ENCODE peak calls at places on chromosome 20, in ten cellular contexts. One of them, this sample, is unnamed.
A peak's percentile ranks its signal among the peaks of the same experiment; 100 is the strongest.

GRCh38 chr20:23425129-23425528 is 3.8 kb upstream of the NAPB start:
- DNase-seq in activated naive CD4-positive, alpha-beta T cell treated with anti-CD3 and anti-CD28 coated beads, Interleukin-2, amount 10 ng/mL, durations not matched to agents 7 days and 5 days: no peak
- DNase-seq in activated effector memory CD4-positive, alpha-beta T cell treated with anti-CD3 and anti-CD28 coated beads, Interleukin-2, amount 50 U/mL, for 16 hours: no peak
- DNase-seq in nephron progenitor cell: no peak
- DNase-seq in SIG-M5: no peak
- DNase-seq in NCI-H1105: no peak
- DNase-seq in stimulated activated CD8-positive, alpha-beta memory T cell treated with anti-CD3 and anti-CD28 coated beads, Interleukin-4, amount 100 ng/mL, for 4 hours: no peak
- DNase-seq in fibroblast of pulmonary artery: no peak
- DNase-seq in HEK293T: no peak
- DNase-seq in MCF 10A: no peak
- DNase-seq in this sample: no peak

GRCh38 chr20:2599265-2600060 is 53.0 kb upstream of the NOP56 start:
- DNase-seq in nephron progenitor cell: peak; percentile 44
- DNase-seq in NCI-H1105: no peak
- DNase-seq in stimulated activated CD8-positive, alpha-beta memory T cell treated with anti-CD3 and anti-CD28 coated beads, Interleukin-4, amount 100 ng/mL, for 4 hours: no peak
- DNase-seq in HEK293T: peak; percentile 43
- DNase-seq in activated naive CD4-positive, alpha-beta T cell treated with anti-CD3 and anti-CD28 coated beads, Interleukin-2, amount 10 ng/mL, durations not matched to agents 7 days and 5 days: no peak
- DNase-seq in fibroblast of pulmonary artery: no peak
- DNase-seq in activated effector memory CD4-positive, alpha-beta T cell treated with anti-CD3 and anti-CD28 coated beads, Interleukin-2, amount 50 U/mL, for 16 hours: no peak
- DNase-seq in MCF 10A: no peak
- DNase-seq in SIG-M5: no peak
- DNase-seq in this sample: no peak

GRCh38 chr20:50313223-50313820 is 122.7 kb downstream of the CEBPB start:
- DNase-seq in fibroblast of pulmonary artery: peak; percentile 72
- DNase-seq in activated effector memory CD4-positive, alpha-beta T cell treated with anti-CD3 and anti-CD28 coated beads, Interleukin-2, amount 50 U/mL, for 16 hours: no peak
- DNase-seq in HEK293T: peak; percentile 33
- DNase-seq in activated naive CD4-positive, alpha-beta T cell treated with anti-CD3 and anti-CD28 coated beads, Interleukin-2, amount 10 ng/mL, durations not matched to agents 7 days and 5 days: no peak
- DNase-seq in MCF 10A: peak; percentile 83
- DNase-seq in stimulated activated CD8-positive, alpha-beta memory T cell treated with anti-CD3 and anti-CD28 coated beads, Interleukin-4, amount 100 ng/mL, for 4 hours: no peak
- DNase-seq in SIG-M5: no peak
- DNase-seq in NCI-H1105: no peak
- DNase-seq in nephron progenitor cell: no peak
- DNase-seq in this sample: no peak

GRCh38 chr20:40812415-40813212 is 123.6 kb upstream of the MAFB start:
- DNase-seq in activated effector memory CD4-positive, alpha-beta T cell treated with anti-CD3 and anti-CD28 coated beads, Interleukin-2, amount 50 U/mL, for 16 hours: no peak
- DNase-seq in stimulated activated CD8-positive, alpha-beta memory T cell treated with anti-CD3 and anti-CD28 coated beads, Interleukin-4, amount 100 ng/mL, for 4 hours: no peak
- DNase-seq in nephron progenitor cell: no peak
- DNase-seq in HEK293T: no peak
- DNase-seq in activated naive CD4-positive, alpha-beta T cell treated with anti-CD3 and anti-CD28 coated beads, Interleukin-2, amount 10 ng/mL, durations not matched to agents 7 days and 5 days: no peak
- DNase-seq in SIG-M5: no peak
- DNase-seq in MCF 10A: peak; percentile 60
- DNase-seq in fibroblast of pulmonary artery: no peak
- DNase-seq in NCI-H1105: no peak
- DNase-seq in this sample: no peak

GRCh38 chr20:11302436-11302835 is 615.3 kb upstream of the BTBD3 start:
- DNase-seq in SIG-M5: no peak
- DNase-seq in HEK293T: no peak
- DNase-seq in stimulated activated CD8-positive, alpha-beta memory T cell treated with anti-CD3 and anti-CD28 coated beads, Interleukin-4, amount 100 ng/mL, for 4 hours: no peak
- DNase-seq in NCI-H1105: no peak
- DNase-seq in MCF 10A: no peak
- DNase-seq in nephron progenitor cell: no peak
- DNase-seq in fibroblast of pulmonary artery: peak; percentile 2
- DNase-seq in activated effector memory CD4-positive, alpha-beta T cell treated with anti-CD3 and anti-CD28 coated beads, Interleukin-2, amount 50 U/mL, for 16 hours: no peak
- DNase-seq in activated naive CD4-positive, alpha-beta T cell treated with anti-CD3 and anti-CD28 coated beads, Interleukin-2, amount 10 ng/mL, durations not matched to agents 7 days and 5 days: no peak
- DNase-seq in this sample: no peak

GRCh38 chr20:18132663-18133062 is 5.0 kb upstream of the KAT14 start:
- DNase-seq in nephron progenitor cell: no peak
- DNase-seq in NCI-H1105: no peak
- DNase-seq in fibroblast of pulmonary artery: no peak
- DNase-seq in stimulated activated CD8-positive, alpha-beta memory T cell treated with anti-CD3 and anti-CD28 coated beads, Interleukin-4, amount 100 ng/mL, for 4 hours: no peak
- DNase-seq in activated effector memory CD4-positive, alpha-beta T cell treated with anti-CD3 and anti-CD28 coated beads, Interleukin-2, amount 50 U/mL, for 16 hours: no peak
- DNase-seq in activated naive CD4-positive, alpha-beta T cell treated with anti-CD3 and anti-CD28 coated beads, Interleukin-2, amount 10 ng/mL, durations not matched to agents 7 days and 5 days: no peak
- DNase-seq in HEK293T: no peak
- DNase-seq in SIG-M5: no peak
- DNase-seq in MCF 10A: no peak
- DNase-seq in this sample: no peak

GRCh38 chr20:61135266-61135665 is 116.8 kb upstream of the CDH4 start:
- DNase-seq in SIG-M5: no peak
- DNase-seq in activated effector memory CD4-positive, alpha-beta T cell treated with anti-CD3 and anti-CD28 coated beads, Interleukin-2, amount 50 U/mL, for 16 hours: no peak
- DNase-seq in activated naive CD4-positive, alpha-beta T cell treated with anti-CD3 and anti-CD28 coated beads, Interleukin-2, amount 10 ng/mL, durations not matched to agents 7 days and 5 days: no peak
- DNase-seq in HEK293T: no peak
- DNase-seq in nephron progenitor cell: no peak
- DNase-seq in fibroblast of pulmonary artery: no peak
- DNase-seq in NCI-H1105: no peak
- DNase-seq in stimulated activated CD8-positive, alpha-beta memory T cell treated with anti-CD3 and anti-CD28 coated beads, Interleukin-4, amount 100 ng/mL, for 4 hours: no peak
- DNase-seq in MCF 10A: no peak
- DNase-seq in this sample: no peak

GRCh38 chr20:47326718-47327137 is 29.8 kb downstream of the ZMYND8 start:
- DNase-seq in fibroblast of pulmonary artery: peak; percentile 52
- DNase-seq in HEK293T: no peak
- DNase-seq in MCF 10A: no peak
- DNase-seq in nephron progenitor cell: no peak
- DNase-seq in activated naive CD4-positive, alpha-beta T cell treated with anti-CD3 and anti-CD28 coated beads, Interleukin-2, amount 10 ng/mL, durations not matched to agents 7 days and 5 days: no peak
- DNase-seq in SIG-M5: no peak
- DNase-seq in activated effector memory CD4-positive, alpha-beta T cell treated with anti-CD3 and anti-CD28 coated beads, Interleukin-2, amount 50 U/mL, for 16 hours: no peak
- DNase-seq in NCI-H1105: no peak
- DNase-seq in stimulated activated CD8-positive, alpha-beta memory T cell treated with anti-CD3 and anti-CD28 coated beads, Interleukin-4, amount 100 ng/mL, for 4 hours: no peak
- DNase-seq in this sample: no peak

GRCh38 chr20:1299522-1299921 is 29.4 kb downstream of the SDCBP2 start:
- DNase-seq in SIG-M5: no peak
- DNase-seq in stimulated activated CD8-positive, alpha-beta memory T cell treated with anti-CD3 and anti-CD28 coated beads, Interleukin-4, amount 100 ng/mL, for 4 hours: no peak
- DNase-seq in nephron progenitor cell: no peak
- DNase-seq in HEK293T: peak; percentile 46
- DNase-seq in activated effector memory CD4-positive, alpha-beta T cell treated with anti-CD3 and anti-CD28 coated beads, Interleukin-2, amount 50 U/mL, for 16 hours: peak; percentile 74
- DNase-seq in activated naive CD4-positive, alpha-beta T cell treated with anti-CD3 and anti-CD28 coated beads, Interleukin-2, amount 10 ng/mL, durations not matched to agents 7 days and 5 days: peak; percentile 61
- DNase-seq in fibroblast of pulmonary artery: no peak
- DNase-seq in NCI-H1105: no peak
- DNase-seq in MCF 10A: peak; percentile 18
- DNase-seq in this sample: no peak

GRCh38 chr20:25313608-25314007 is 65.7 kb downstream of the PYGB start:
- DNase-seq in fibroblast of pulmonary artery: no peak
- DNase-seq in HEK293T: no peak
- DNase-seq in stimulated activated CD8-positive, alpha-beta memory T cell treated with anti-CD3 and anti-CD28 coated beads, Interleukin-4, amount 100 ng/mL, for 4 hours: no peak
- DNase-seq in NCI-H1105: no peak
- DNase-seq in activated naive CD4-positive, alpha-beta T cell treated with anti-CD3 and anti-CD28 coated beads, Interleukin-2, amount 10 ng/mL, durations not matched to agents 7 days and 5 days: no peak
- DNase-seq in nephron progenitor cell: no peak
- DNase-seq in MCF 10A: no peak
- DNase-seq in SIG-M5: no peak
- DNase-seq in activated effector memory CD4-positive, alpha-beta T cell treated with anti-CD3 and anti-CD28 coated beads, Interleukin-2, amount 50 U/mL, for 16 hours: peak; percentile 37
- DNase-seq in this sample: no peak

GRCh38 chr20:22533823-22534751 is 50.3 kb downstream of the FOXA2 start:
- DNase-seq in SIG-M5: no peak
- DNase-seq in nephron progenitor cell: no peak
- DNase-seq in fibroblast of pulmonary artery: no peak
- DNase-seq in activated effector memory CD4-positive, alpha-beta T cell treated with anti-CD3 and anti-CD28 coated beads, Interleukin-2, amount 50 U/mL, for 16 hours: no peak
- DNase-seq in NCI-H1105: no peak
- DNase-seq in MCF 10A: no peak
- DNase-seq in activated naive CD4-positive, alpha-beta T cell treated with anti-CD3 and anti-CD28 coated beads, Interleukin-2, amount 10 ng/mL, durations not matched to agents 7 days and 5 days: no peak
- DNase-seq in stimulated activated CD8-positive, alpha-beta memory T cell treated with anti-CD3 and anti-CD28 coated beads, Interleukin-4, amount 100 ng/mL, for 4 hours: no peak
- DNase-seq in HEK293T: no peak
- DNase-seq in this sample: no peak

GRCh38 chr20:43925215-43925614 is 10.6 kb downstream of the TOX2 start:
- DNase-seq in stimulated activated CD8-positive, alpha-beta memory T cell treated with anti-CD3 and anti-CD28 coated beads, Interleukin-4, amount 100 ng/mL, for 4 hours: peak; percentile 44
- DNase-seq in MCF 10A: no peak
- DNase-seq in activated effector memory CD4-positive, alpha-beta T cell treated with anti-CD3 and anti-CD28 coated beads, Interleukin-2, amount 50 U/mL, for 16 hours: peak; percentile 83
- DNase-seq in activated naive CD4-positive, alpha-beta T cell treated with anti-CD3 and anti-CD28 coated beads, Interleukin-2, amount 10 ng/mL, durations not matched to agents 7 days and 5 days: no peak
- DNase-seq in SIG-M5: no peak
- DNase-seq in fibroblast of pulmonary artery: no peak
- DNase-seq in nephron progenitor cell: no peak
- DNase-seq in NCI-H1105: no peak
- DNase-seq in HEK293T: no peak
- DNase-seq in this sample: no peak

GRCh38 chr20:48752963-48753362 is 74.8 kb downstream of the PREX1 start:
- DNase-seq in activated effector memory CD4-positive, alpha-beta T cell treated with anti-CD3 and anti-CD28 coated beads, Interleukin-2, amount 50 U/mL, for 16 hours: no peak
- DNase-seq in MCF 10A: no peak
- DNase-seq in SIG-M5: no peak
- DNase-seq in NCI-H1105: no peak
- DNase-seq in HEK293T: no peak
- DNase-seq in activated naive CD4-positive, alpha-beta T cell treated with anti-CD3 and anti-CD28 coated beads, Interleukin-2, amount 10 ng/mL, durations not matched to agents 7 days and 5 days: no peak
- DNase-seq in nephron progenitor cell: no peak
- DNase-seq in fibroblast of pulmonary artery: no peak
- DNase-seq in stimulated activated CD8-positive, alpha-beta memory T cell treated with anti-CD3 and anti-CD28 coated beads, Interleukin-4, amount 100 ng/mL, for 4 hours: no peak
- DNase-seq in this sample: no peak

GRCh38 chr20:62025832-62026563 is 39.7 kb downstream of the TAF4 start:
- DNase-seq in NCI-H1105: no peak
- DNase-seq in activated effector memory CD4-positive, alpha-beta T cell treated with anti-CD3 and anti-CD28 coated beads, Interleukin-2, amount 50 U/mL, for 16 hours: no peak
- DNase-seq in nephron progenitor cell: no peak
- DNase-seq in activated naive CD4-positive, alpha-beta T cell treated with anti-CD3 and anti-CD28 coated beads, Interleukin-2, amount 10 ng/mL, durations not matched to agents 7 days and 5 days: peak; percentile 38
- DNase-seq in stimulated activated CD8-positive, alpha-beta memory T cell treated with anti-CD3 and anti-CD28 coated beads, Interleukin-4, amount 100 ng/mL, for 4 hours: no peak
- DNase-seq in MCF 10A: no peak
- DNase-seq in HEK293T: peak; percentile 42
- DNase-seq in fibroblast of pulmonary artery: peak; percentile 82
- DNase-seq in SIG-M5: no peak
- DNase-seq in this sample: no peak

GRCh38 chr20:55394592-55394991 is 610.7 kb downstream of the CBLN4 start:
- DNase-seq in activated effector memory CD4-positive, alpha-beta T cell treated with anti-CD3 and anti-CD28 coated beads, Interleukin-2, amount 50 U/mL, for 16 hours: no peak
- DNase-seq in stimulated activated CD8-positive, alpha-beta memory T cell treated with anti-CD3 and anti-CD28 coated beads, Interleukin-4, amount 100 ng/mL, for 4 hours: no peak
- DNase-seq in HEK293T: no peak
- DNase-seq in fibroblast of pulmonary artery: no peak
- DNase-seq in activated naive CD4-positive, alpha-beta T cell treated with anti-CD3 and anti-CD28 coated beads, Interleukin-2, amount 10 ng/mL, durations not matched to agents 7 days and 5 days: no peak
- DNase-seq in MCF 10A: no peak
- DNase-seq in SIG-M5: no peak
- DNase-seq in NCI-H1105: no peak
- DNase-seq in nephron progenitor cell: no peak
- DNase-seq in this sample: no peak

GRCh38 chr20:667351-668034 is 8.1 kb downstream of the SCRT2 start:
- DNase-seq in HEK293T: peak; percentile 64
- DNase-seq in activated naive CD4-positive, alpha-beta T cell treated with anti-CD3 and anti-CD28 coated beads, Interleukin-2, amount 10 ng/mL, durations not matched to agents 7 days and 5 days: peak; percentile 76
- DNase-seq in stimulated activated CD8-positive, alpha-beta memory T cell treated with anti-CD3 and anti-CD28 coated beads, Interleukin-4, amount 100 ng/mL, for 4 hours: peak; percentile 36
- DNase-seq in nephron progenitor cell: peak; percentile 80
- DNase-seq in activated effector memory CD4-positive, alpha-beta T cell treated with anti-CD3 and anti-CD28 coated beads, Interleukin-2, amount 50 U/mL, for 16 hours: peak; percentile 90
- DNase-seq in SIG-M5: no peak
- DNase-seq in fibroblast of pulmonary artery: peak; percentile 43
- DNase-seq in NCI-H1105: no peak
- DNase-seq in MCF 10A: peak; percentile 55
- DNase-seq in this sample: peak; percentile 50

This sample was measured in effector CD4-positive, alpha-beta T cell.